ENCODE peak calls at places on chromosome 12, in ten cellular contexts. X is putamen; Q is B cell; A is PC-3; B is activated naive CD4-positive, alpha-beta T cell; Y is A673; H is effector CD4-positive, alpha-beta T cell; E is activated CD4-positive, alpha-beta T cell treated with anti-CD3 and anti-CD28 coated beads, Interleukin-2, amount 10 ng/mL, durations not matched to agents 7 days and 5 days; V is cardiac muscle cell; C is activated T-cell treated with anti-CD3 and anti-CD28 coated beads, Interleukin-2, amount 50 U/mL, for 72 hours. S is an unnamed sample.
A peak's percentile ranks its signal among the peaks of the same experiment; 100 is the strongest.

GRCh38 chr12:92561543-92561899 is 141.3 kb upstream of the PLEKHG7 start:
- DNase-seq in X (peak; percentile 30), Q (no peak), A (no peak), B (no peak), Y (peak; percentile 59), H (no peak), E (no peak), V (no peak), C (no peak), S (no peak)

GRCh38 chr12:92502417-92503028 is 200.3 kb upstream of the PLEKHG7 start:
- DNase-seq in X (no peak), Q (peak; percentile 46), A (peak; percentile 7), B (no peak), Y (no peak), H (no peak), E (no peak), V (no peak), C (peak; percentile 41), S (no peak)

GRCh38 chr12:50059440-50060119 is 2.2 kb downstream of the ASIC1 start:
- DNase-seq in X (no peak), Q (no peak), A (no peak), B (no peak), Y (no peak), H (no peak), E (peak; percentile 71), V (no peak), C (peak; percentile 90), S (no peak)

GRCh38 chr12:92059976-92060375 is 85.7 kb downstream of the BTG1 start:
- DNase-seq in X (no peak), Q (no peak), A (peak; percentile 59), B (no peak), Y (no peak), H (no peak), E (no peak), V (no peak), C (no peak), S (no peak)

GRCh38 chr12:27841392-27841882 is 61.4 kb upstream of the MANSC4 start:
- DNase-seq in X (no peak), Q (no peak), A (peak; percentile 95), B (no peak), Y (peak; percentile 62), H (no peak), E (no peak), V (no peak), C (no peak), S (no peak)

GRCh38 chr12:25135531-25136154 is 59.3 kb downstream of the DNAI7 start:
- DNase-seq in X (no peak), Q (no peak), A (no peak), B (no peak), Y (peak; percentile 10), H (no peak), E (peak; percentile 20), V (no peak), C (no peak), S (no peak)

GRCh38 chr12:5262885-5263284 is 169.0 kb upstream of the NTF3 start:
- DNase-seq in X (no peak), Q (no peak), A (no peak), B (no peak), Y (no peak), H (no peak), E (no peak), V (no peak), C (no peak), S (no peak)

GRCh38 chr12:85641796-85642195 is 194.4 kb downstream of the RASSF9 start:
- DNase-seq in X (no peak), Q (no peak), A (peak; percentile 59), B (no peak), Y (no peak), H (no peak), E (no peak), V (no peak), C (no peak), S (no peak)

GRCh38 chr12:49070971-49071370 is 1.2 kb upstream of the RHEBL1 start:
- DNase-seq in X (no peak), Q (no peak), A (no peak), B (no peak), Y (no peak), H (no peak), E (no peak), V (no peak), C (no peak), S (no peak)

GRCh38 chr12:25926536-25926935 is 31.9 kb upstream of the RASSF8 start:
- DNase-seq in X (no peak), Q (no peak), A (peak; percentile 62), B (no peak), Y (peak; percentile 60), H (no peak), E (no peak), V (no peak), C (no peak), S (no peak)

GRCh38 chr12:94650143-94651056 is at the start of gene TMCC3:
- DNase-seq in X (peak; percentile 84), Q (peak; percentile 70), A (peak; percentile 68), B (no peak), Y (peak; percentile 47), H (no peak), E (no peak), V (peak; percentile 70), C (peak; percentile 25), S (no peak)

S was measured in stimulated activated CD4-positive, alpha-beta T cell treated with anti-CD3 and anti-CD28 coated beads, Interleukin-15, amount 100 ng/mL, for 1 hour.